ENCODE peak calls at places on chromosomes 2 and 18, in four cellular contexts. M, A, O and I are unnamed samples.

GRCh38 chr2:168030862-168031624 is 216.4 kb downstream of the STK39 start:
- DNase-seq in M (no peak), A (no peak), O (no peak), I (no peak)

GRCh38 chr2:97761192-97761591 is 47.8 kb downstream of the ZAP70 start:
- DNase-seq in M (peak; percentile 41), A (no peak), O (peak; percentile 60), I (no peak)

GRCh38 chr2:102453497-102453896 is 19.5 kb upstream of the SLC9A4 start:
- DNase-seq in M (no peak), A (no peak), O (no peak), I (no peak)

GRCh38 chr2:196160101-196160500 is 11.3 kb downstream of the STK17B start:
- DNase-seq in M (peak; percentile 65), A (peak; percentile 62), O (peak; percentile 85), I (no peak)

GRCh38 chr2:26217720-26218119 is 26.7 kb downstream of the HADHA start:
- DNase-seq in M (no peak), A (no peak), O (no peak), I (no peak)

GRCh38 chr2:25324905-25325592 is 16.7 kb downstream of the DNMT3A start:
- DNase-seq in M (no peak), A (peak; percentile 50), O (no peak), I (peak; percentile 92)

GRCh38 chr18:62555135-62555534 is 32.3 kb downstream of the ZCCHC2 start:
- DNase-seq in M (no peak), A (no peak), O (no peak), I (no peak)

GRCh38 chr2:241148239-241148638 is 1.0 kb downstream of the PASK start:
- DNase-seq in M (no peak), A (no peak), O (no peak), I (no peak)

GRCh38 chr18:27164905-27165304 is 20.2 kb downstream of the CHST9 start:
- DNase-seq in M (no peak), A (no peak), O (no peak), I (no peak)

GRCh38 chr18:58402951-58403702 is 225.8 kb downstream of the ALPK2 start:
- DNase-seq in M (no peak), A (no peak), O (no peak), I (no peak)

GRCh38 chr2:86003967-86004366 is 101.7 kb downstream of the POLR1A start:
- DNase-seq in M (no peak), A (no peak), O (no peak), I (no peak)
- H3K4me1 ChIP-seq in M (peaks cover 7% of the 10 kb centered on the region), A (peaks cover 10% of the 10 kb centered on the region), O (peaks cover 25% of the 10 kb centered on the region), I (peaks cover 4% of the 10 kb centered on the region)

GRCh38 chr18:23220355-23220754 is 85.1 kb downstream of the CABLES1 start:
- DNase-seq in M (no peak), A (no peak), O (no peak), I (no peak)

GRCh38 chr18:23226386-23226785 is 91.1 kb downstream of the CABLES1 start:
- DNase-seq in M (no peak), A (no peak), O (no peak), I (no peak)

GRCh38 chr18:23226930-23227728 is 91.8 kb downstream of the CABLES1 start:
- DNase-seq in M (no peak), A (peak; percentile 33), O (no peak), I (peak; percentile 83)

GRCh38 chr18:23225518-23225917 is 90.2 kb downstream of the CABLES1 start:
- DNase-seq in M (no peak), A (peak; percentile 55), O (no peak), I (no peak)

DNA sequence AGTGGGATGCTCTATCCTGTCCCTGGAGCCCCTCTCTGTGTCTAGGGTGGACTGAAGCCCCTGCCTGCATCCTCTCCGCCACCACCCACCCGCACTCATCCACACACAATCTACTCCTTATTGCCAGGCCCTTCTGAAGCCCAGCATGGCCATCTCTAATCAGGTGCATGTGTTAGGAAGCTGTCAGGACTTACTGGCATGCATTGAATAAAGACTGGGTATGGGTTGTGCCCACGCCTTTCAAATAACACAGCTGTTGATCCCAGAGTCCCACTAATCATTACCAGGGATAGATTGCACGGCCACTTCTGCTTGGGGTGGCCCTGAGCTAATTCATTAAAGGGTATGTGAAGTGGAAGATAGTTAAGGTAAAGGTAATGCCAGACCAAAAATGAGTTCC is 88.4 kb downstream of the CABLES1 start:
- DNase-seq in M (no peak), A (no peak), O (no peak), I (no peak)
- H3K4me1 ChIP-seq in M (no peaks in the 10 kb centered on the region), A (peaks cover 33% of the 10 kb centered on the region), O (no peaks in the 10 kb centered on the region), I (peaks cover 2% of the 10 kb centered on the region)

DNA sequence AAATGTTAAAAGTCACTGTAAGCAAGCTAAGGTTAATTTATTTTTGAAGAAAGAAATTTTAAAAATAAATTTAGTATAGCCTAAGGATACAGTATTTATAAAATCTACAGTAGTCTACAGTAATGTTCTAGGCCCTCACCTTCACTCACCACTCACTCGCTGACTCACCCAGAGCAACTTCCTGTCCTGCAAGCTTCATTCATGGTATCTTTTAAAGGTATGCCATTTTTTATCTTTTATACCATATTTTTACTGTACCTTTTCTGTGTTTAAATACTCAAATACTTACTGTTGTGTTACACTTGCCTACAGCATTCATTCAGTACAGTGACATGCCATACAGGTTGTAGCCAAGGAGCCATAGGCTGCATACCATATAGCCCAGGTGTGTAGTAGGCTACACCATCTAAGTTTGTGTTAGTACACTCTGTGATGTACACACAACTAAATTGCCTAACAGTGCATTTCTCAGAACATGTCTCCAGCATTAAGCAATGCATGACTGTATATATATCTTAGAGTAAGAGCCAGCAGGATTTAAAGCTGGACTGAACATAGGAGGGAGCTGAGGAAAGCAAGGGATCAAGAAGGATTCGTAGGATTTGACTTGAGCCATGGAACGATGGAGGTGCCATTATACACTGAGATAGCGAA is 83.1 kb upstream of the KLF7 start:
- DNase-seq in M (no peak), A (no peak), O (no peak), I (no peak)
- H3K4me1 ChIP-seq in M (no peaks in the 10 kb centered on the region), A (no peaks in the 10 kb centered on the region), O (no peaks in the 10 kb centered on the region), I (no peaks in the 10 kb centered on the region)

GRCh38 chr2:236174608-236175001 is 6.4 kb upstream of the GBX2 start:
- DNase-seq in M (no peak), A (no peak), O (no peak), I (no peak)

GRCh38 chr2:236177604-236177966 is 9.4 kb upstream of the GBX2 start:
- DNase-seq in M (no peak), A (no peak), O (no peak), I (no peak)

GRCh38 chr2:236176951-236177350 is 8.8 kb upstream of the GBX2 start:
- DNase-seq in M (no peak), A (no peak), O (no peak), I (no peak)

GRCh38 chr2:236177967-236178909 is 10.1 kb upstream of the GBX2 start:
- DNase-seq in M (peak; percentile 9), A (peak; percentile 45), O (no peak), I (peak; percentile 87)

GRCh38 chr2:236176417-236176816 is 8.2 kb upstream of the GBX2 start:
- DNase-seq in M (no peak), A (no peak), O (no peak), I (no peak)
- H3K4me1 ChIP-seq in M (peaks cover 4% of the 10 kb centered on the region), A (peaks cover 14% of the 10 kb centered on the region), O (no peaks in the 10 kb centered on the region), I (no peaks in the 10 kb centered on the region)

DNA sequence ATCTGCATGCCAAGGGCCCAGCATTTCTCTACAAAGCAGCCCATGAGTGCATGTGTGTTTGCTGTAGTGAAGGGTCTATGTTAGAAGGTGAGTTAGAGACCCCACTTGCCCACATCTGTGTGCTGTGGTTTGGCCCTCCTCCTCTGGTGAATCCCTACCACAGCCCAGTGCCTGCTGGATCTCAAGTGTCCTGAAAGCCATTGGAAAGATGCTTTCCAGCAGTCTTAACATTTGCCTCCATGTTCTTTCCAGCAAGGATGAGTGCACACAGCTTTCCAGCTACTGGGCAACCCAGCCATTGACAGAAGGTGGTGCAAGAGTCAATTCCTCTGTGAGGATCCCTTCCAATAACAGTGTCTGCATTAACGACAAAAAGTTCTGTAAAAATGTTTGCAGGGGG is 13.6 kb downstream of the CRIM1 start:
- DNase-seq in M (no peak), A (no peak), O (no peak), I (no peak)
- H3K4me1 ChIP-seq in M (no peaks in the 10 kb centered on the region), A (peaks cover 17% of the 10 kb centered on the region), O (no peaks in the 10 kb centered on the region), I (peaks cover 36% of the 10 kb centered on the region)

GRCh38 chr2:68244456-68244855 is 7.9 kb downstream of the PPP3R1 start:
- DNase-seq in M (no peak), A (no peak), O (no peak), I (no peak)
- H3K4me1 ChIP-seq in M (peaks cover 37% of the 10 kb centered on the region), A (peaks cover 59% of the 10 kb centered on the region), O (peaks cover 91% of the 10 kb centered on the region), I (peaks cover 11% of the 10 kb centered on the region)

DNA sequence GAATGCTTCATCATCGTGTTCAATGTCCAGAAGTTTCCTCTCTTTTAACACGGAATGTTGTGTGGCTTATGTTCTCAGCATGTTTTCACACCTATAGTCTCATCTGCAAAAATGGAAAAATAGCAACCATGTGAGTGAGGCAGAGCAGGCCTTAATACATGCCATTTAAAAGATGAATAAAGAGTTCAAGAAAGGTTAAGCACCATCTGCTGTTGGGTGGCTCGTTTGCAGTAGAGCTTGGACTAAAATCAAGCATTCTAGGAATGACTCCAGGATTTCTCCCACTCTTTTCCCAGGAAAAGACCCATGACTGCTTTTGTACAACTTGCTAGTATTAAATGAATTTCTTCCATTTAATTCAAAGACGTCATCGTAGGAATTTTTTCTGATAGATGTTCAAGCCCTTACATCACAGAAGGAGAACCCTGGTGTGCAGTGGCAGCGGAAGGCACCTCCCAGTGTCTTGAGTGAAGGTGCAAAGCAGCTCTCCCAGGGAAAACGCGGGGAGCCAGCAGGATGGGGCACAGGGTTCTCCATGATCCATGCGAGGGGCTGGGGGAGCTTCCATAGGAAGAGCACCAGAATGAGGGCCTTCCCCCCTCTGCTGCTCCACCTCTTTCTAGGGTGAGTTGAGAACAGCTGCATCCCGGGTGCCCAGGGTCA is 9.6 kb downstream of the DCDC2C start:
- DNase-seq in M (no peak), A (no peak), O (no peak), I (no peak)
- H3K4me1 ChIP-seq in M (no peaks in the 10 kb centered on the region), A (peaks cover 3% of the 10 kb centered on the region), O (no peaks in the 10 kb centered on the region), I (peaks cover 1% of the 10 kb centered on the region)

GRCh38 chr2:191202881-191203397 is 42.3 kb upstream of the MYO1B start:
- DNase-seq in M (no peak), A (no peak), O (peak; percentile 6), I (no peak)
- H3K4me1 ChIP-seq in M (peaks cover 5% of the 10 kb centered on the region), A (no peaks in the 10 kb centered on the region), O (peaks cover 43% of the 10 kb centered on the region), I (no peaks in the 10 kb centered on the region)

GRCh38 chr2:237438082-237438925 is 24.3 kb upstream of the COL6A3 start:
- DNase-seq in M (no peak), A (no peak), O (no peak), I (no peak)
- H3K4me1 ChIP-seq in M (peaks cover 50% of the 10 kb centered on the region), A (peaks cover 21% of the 10 kb centered on the region), O (peaks cover 71% of the 10 kb centered on the region), I (peaks cover 2% of the 10 kb centered on the region)